ENCODE peak calls at places on chromosomes 13 and 19, in eight cellular contexts. One of them, this sample, is unnamed.

GRCh38 chr19:19140476-19140875 is 2.2 kb upstream of the TMEM161A start:
- DNase-seq in mesendoderm: peak; percentile 26
- DNase-seq in IMR-90: peak; percentile 19
- DNase-seq in GM23248: no peak
- DNase-seq in keratinocyte: no peak
- DNase-seq in astrocyte: peak; percentile 45
- DNase-seq in mammary epithelial cell: peak; percentile 26
- DNase-seq in adipocyte: no peak
- DNase-seq in this sample: no peak

GRCh38 chr13:112688560-112689497 is 1.0 kb upstream of the ATP11A start:
- DNase-seq in astrocyte: no peak
- DNase-seq in mesendoderm: peak; percentile 90
- DNase-seq in adipocyte: peak; percentile 23
- DNase-seq in IMR-90: no peak
- DNase-seq in GM23248: peak; percentile 46
- DNase-seq in keratinocyte: no peak
- DNase-seq in mammary epithelial cell: no peak
- DNase-seq in this sample: no peak

GRCh38 chr19:44341794-44342193 is 14.7 kb downstream of the ZNF112 start:
- DNase-seq in GM23248: no peak
- DNase-seq in adipocyte: no peak
- DNase-seq in keratinocyte: no peak
- DNase-seq in astrocyte: no peak
- DNase-seq in mammary epithelial cell: no peak
- DNase-seq in IMR-90: no peak
- DNase-seq in mesendoderm: no peak
- DNase-seq in this sample: no peak

GRCh38 chr13:66803759-66804456 is 426.2 kb downstream of the PCDH9 start:
- DNase-seq in IMR-90: peak; percentile 2
- DNase-seq in mammary epithelial cell: no peak
- DNase-seq in keratinocyte: no peak
- DNase-seq in GM23248: no peak
- DNase-seq in adipocyte: peak; percentile 20
- DNase-seq in mesendoderm: no peak
- DNase-seq in astrocyte: no peak
- DNase-seq in this sample: no peak

GRCh38 chr19:42140125-42140754 is 8.0 kb upstream of the POU2F2 start:
- DNase-seq in IMR-90: peak; percentile 72
- DNase-seq in astrocyte: peak; percentile 43
- DNase-seq in mesendoderm: peak; percentile 88
- DNase-seq in GM23248: peak; percentile 86
- DNase-seq in mammary epithelial cell: peak; percentile 39
- DNase-seq in keratinocyte: no peak
- DNase-seq in adipocyte: peak; percentile 84
- DNase-seq in this sample: no peak

GRCh38 chr13:57630661-57631606 is 610 bp upstream of the PCDH17 start:
- DNase-seq in astrocyte: peak; percentile 79
- DNase-seq in keratinocyte: no peak
- DNase-seq in GM23248: peak; percentile 23
- DNase-seq in mammary epithelial cell: peak; percentile 23
- DNase-seq in mesendoderm: peak; percentile 30
- DNase-seq in IMR-90: no peak
- DNase-seq in adipocyte: peak; percentile 10
- DNase-seq in this sample: no peak

GRCh38 chr13:20188649-20189553 is 3.8 kb downstream of the GJB2 start:
- DNase-seq in GM23248: no peak
- DNase-seq in adipocyte: no peak
- DNase-seq in mammary epithelial cell: no peak
- DNase-seq in IMR-90: no peak
- DNase-seq in astrocyte: no peak
- DNase-seq in mesendoderm: peak; percentile 67
- DNase-seq in keratinocyte: no peak
- DNase-seq in this sample: no peak

GRCh38 chr19:33587150-33587549 is 34.6 kb upstream of the CHST8 start:
- DNase-seq in astrocyte: no peak
- DNase-seq in GM23248: no peak
- DNase-seq in adipocyte: no peak
- DNase-seq in mesendoderm: no peak
- DNase-seq in keratinocyte: no peak
- DNase-seq in IMR-90: no peak
- DNase-seq in mammary epithelial cell: no peak
- DNase-seq in this sample: no peak

GRCh38 chr13:98925949-98926348 is 51.9 kb downstream of the DOCK9 start:
- DNase-seq in mesendoderm: peak; percentile 38
- DNase-seq in IMR-90: no peak
- DNase-seq in adipocyte: no peak
- DNase-seq in mammary epithelial cell: no peak
- DNase-seq in astrocyte: no peak
- DNase-seq in GM23248: no peak
- DNase-seq in keratinocyte: no peak
- DNase-seq in this sample: no peak

GRCh38 chr19:6250909-6251308 is 28.9 kb downstream of the MLLT1 start:
- DNase-seq in IMR-90: no peak
- DNase-seq in keratinocyte: no peak
- DNase-seq in adipocyte: no peak
- DNase-seq in GM23248: no peak
- DNase-seq in mesendoderm: no peak
- DNase-seq in mammary epithelial cell: no peak
- DNase-seq in astrocyte: no peak
- DNase-seq in this sample: no peak

GRCh38 chr13:110652755-110653154 is 37.4 kb downstream of the NAXD start:
- DNase-seq in mammary epithelial cell: no peak
- DNase-seq in mesendoderm: no peak
- DNase-seq in GM23248: no peak
- DNase-seq in IMR-90: no peak
- DNase-seq in adipocyte: no peak
- DNase-seq in astrocyte: no peak
- DNase-seq in keratinocyte: no peak
- DNase-seq in this sample: no peak

GRCh38 chr13:87999141-87999765 is 328.1 kb downstream of the SLITRK5 start:
- DNase-seq in mammary epithelial cell: no peak
- DNase-seq in mesendoderm: peak; percentile 67
- DNase-seq in astrocyte: peak; percentile 77
- DNase-seq in GM23248: peak; percentile 58
- DNase-seq in adipocyte: no peak
- DNase-seq in keratinocyte: no peak
- DNase-seq in IMR-90: peak; percentile 30
- DNase-seq in this sample: no peak

GRCh38 chr13:111323549-111323948 is 3.1 kb downstream of the TEX29 start:
- DNase-seq in mesendoderm: no peak
- DNase-seq in IMR-90: no peak
- DNase-seq in keratinocyte: no peak
- DNase-seq in mammary epithelial cell: no peak
- DNase-seq in astrocyte: no peak
- DNase-seq in GM23248: no peak
- DNase-seq in adipocyte: no peak
- DNase-seq in this sample: no peak

GRCh38 chr19:56765107-56765506 is 75.4 kb downstream of the PEG3 start:
- DNase-seq in mesendoderm: peak; percentile 64
- DNase-seq in astrocyte: no peak
- DNase-seq in IMR-90: no peak
- DNase-seq in GM23248: peak; percentile 32
- DNase-seq in keratinocyte: no peak
- DNase-seq in mammary epithelial cell: no peak
- DNase-seq in adipocyte: no peak
- DNase-seq in this sample: no peak

GRCh38 chr19:14479985-14480694 is 5.0 kb upstream of the PTGER1 start:
- DNase-seq in mammary epithelial cell: no peak
- DNase-seq in GM23248: no peak
- DNase-seq in IMR-90: peak; percentile 20
- DNase-seq in keratinocyte: no peak
- DNase-seq in astrocyte: no peak
- DNase-seq in adipocyte: peak; percentile 40
- DNase-seq in mesendoderm: peak; percentile 82
- DNase-seq in this sample: no peak

GRCh38 chr19:43489979-43490599 is 14.5 kb downstream of the PHLDB3 start:
- DNase-seq in mesendoderm: no peak
- DNase-seq in keratinocyte: no peak
- DNase-seq in mammary epithelial cell: no peak
- DNase-seq in IMR-90: no peak
- DNase-seq in GM23248: no peak
- DNase-seq in adipocyte: no peak
- DNase-seq in astrocyte: no peak
- DNase-seq in this sample: no peak

GRCh38 chr13:40648841-40649240 is 17.6 kb downstream of the FOXO1 start:
- DNase-seq in mesendoderm: peak; percentile 77
- DNase-seq in IMR-90: no peak
- DNase-seq in mammary epithelial cell: no peak
- DNase-seq in keratinocyte: no peak
- DNase-seq in astrocyte: no peak
- DNase-seq in adipocyte: no peak
- DNase-seq in GM23248: no peak
- DNase-seq in this sample: no peak

GRCh38 chr19:53094749-53095575 is 8.3 kb downstream of the ZNF160 start:
- DNase-seq in IMR-90: no peak
- DNase-seq in adipocyte: no peak
- DNase-seq in keratinocyte: no peak
- DNase-seq in astrocyte: no peak
- DNase-seq in GM23248: no peak
- DNase-seq in mesendoderm: peak; percentile 90
- DNase-seq in mammary epithelial cell: no peak
- DNase-seq in this sample: no peak

GRCh38 chr19:48926909-48927308 is 6.6 kb upstream of the DHDH start:
- DNase-seq in GM23248: peak; percentile 100
- DNase-seq in IMR-90: peak; percentile 99
- DNase-seq in adipocyte: peak; percentile 93
- DNase-seq in astrocyte: peak; percentile 99
- DNase-seq in mesendoderm: no peak
- DNase-seq in mammary epithelial cell: peak; percentile 99
- DNase-seq in keratinocyte: peak; percentile 85
- DNase-seq in this sample: no peak

GRCh38 chr19:39405261-39405912 is 1.3 kb upstream of the ZFP36 start:
- DNase-seq in keratinocyte: no peak
- DNase-seq in adipocyte: peak; percentile 30
- DNase-seq in GM23248: peak; percentile 30
- DNase-seq in mammary epithelial cell: no peak
- DNase-seq in astrocyte: no peak
- DNase-seq in IMR-90: no peak
- DNase-seq in mesendoderm: no peak
- DNase-seq in this sample: no peak
- H3K9ac ChIP-seq in keratinocyte: peak overlapping the region; percentile 93
- H3K9ac ChIP-seq in adipocyte: peak overlapping the region; percentile 88
- H3K9ac ChIP-seq in GM23248: no peak overlapping the region
- H3K9ac ChIP-seq in mammary epithelial cell: no peak overlapping the region
- H3K9ac ChIP-seq in astrocyte: no peak overlapping the region
- H3K9ac ChIP-seq in IMR-90: no peak overlapping the region
- H3K9ac ChIP-seq in mesendoderm: no peak overlapping the region
- H3K9ac ChIP-seq in this sample: no peak overlapping the region

GRCh38 chr19:40690050-40690698 is at the start of gene NUMBL:
- DNase-seq in GM23248: no peak
- DNase-seq in IMR-90: no peak
- DNase-seq in astrocyte: no peak
- DNase-seq in adipocyte: no peak
- DNase-seq in keratinocyte: no peak
- DNase-seq in mammary epithelial cell: no peak
- DNase-seq in mesendoderm: no peak
- DNase-seq in this sample: no peak

GRCh38 chr19:40689339-40690049 is 957 bp downstream of the NUMBL start:
- DNase-seq in IMR-90: no peak
- DNase-seq in keratinocyte: no peak
- DNase-seq in adipocyte: peak; percentile 49
- DNase-seq in mesendoderm: peak; percentile 46
- DNase-seq in astrocyte: peak; percentile 18
- DNase-seq in mammary epithelial cell: no peak
- DNase-seq in GM23248: peak; percentile 59
- DNase-seq in this sample: no peak

GRCh38 chr19:40687525-40688016 is 2.9 kb downstream of the NUMBL start:
- DNase-seq in mesendoderm: no peak
- DNase-seq in GM23248: peak; percentile 95
- DNase-seq in IMR-90: peak; percentile 86
- DNase-seq in mammary epithelial cell: no peak
- DNase-seq in astrocyte: peak; percentile 79
- DNase-seq in keratinocyte: no peak
- DNase-seq in adipocyte: peak; percentile 68
- DNase-seq in this sample: no peak

GRCh38 chr19:40688294-40688693 is 2.2 kb downstream of the NUMBL start:
- DNase-seq in GM23248: no peak
- DNase-seq in adipocyte: peak; percentile 8
- DNase-seq in keratinocyte: no peak
- DNase-seq in IMR-90: no peak
- DNase-seq in mammary epithelial cell: no peak
- DNase-seq in mesendoderm: no peak
- DNase-seq in astrocyte: no peak
- DNase-seq in this sample: no peak

GRCh38 chr19:40688987-40689338 is 1.5 kb downstream of the NUMBL start:
- DNase-seq in astrocyte: no peak
- DNase-seq in mesendoderm: no peak
- DNase-seq in adipocyte: no peak
- DNase-seq in mammary epithelial cell: no peak
- DNase-seq in IMR-90: no peak
- DNase-seq in GM23248: no peak
- DNase-seq in keratinocyte: no peak
- DNase-seq in this sample: no peak
- H3K9ac ChIP-seq in astrocyte: peak overlapping the region; percentile 99
- H3K9ac ChIP-seq in mesendoderm: peak overlapping the region; percentile 90
- H3K9ac ChIP-seq in adipocyte: peak overlapping the region; percentile 96
- H3K9ac ChIP-seq in mammary epithelial cell: no peak overlapping the region
- H3K9ac ChIP-seq in IMR-90: peak overlapping the region; percentile 99
- H3K9ac ChIP-seq in GM23248: peak overlapping the region; percentile 100
- H3K9ac ChIP-seq in keratinocyte: no peak overlapping the region
- H3K9ac ChIP-seq in this sample: no peak overlapping the region

DNA sequence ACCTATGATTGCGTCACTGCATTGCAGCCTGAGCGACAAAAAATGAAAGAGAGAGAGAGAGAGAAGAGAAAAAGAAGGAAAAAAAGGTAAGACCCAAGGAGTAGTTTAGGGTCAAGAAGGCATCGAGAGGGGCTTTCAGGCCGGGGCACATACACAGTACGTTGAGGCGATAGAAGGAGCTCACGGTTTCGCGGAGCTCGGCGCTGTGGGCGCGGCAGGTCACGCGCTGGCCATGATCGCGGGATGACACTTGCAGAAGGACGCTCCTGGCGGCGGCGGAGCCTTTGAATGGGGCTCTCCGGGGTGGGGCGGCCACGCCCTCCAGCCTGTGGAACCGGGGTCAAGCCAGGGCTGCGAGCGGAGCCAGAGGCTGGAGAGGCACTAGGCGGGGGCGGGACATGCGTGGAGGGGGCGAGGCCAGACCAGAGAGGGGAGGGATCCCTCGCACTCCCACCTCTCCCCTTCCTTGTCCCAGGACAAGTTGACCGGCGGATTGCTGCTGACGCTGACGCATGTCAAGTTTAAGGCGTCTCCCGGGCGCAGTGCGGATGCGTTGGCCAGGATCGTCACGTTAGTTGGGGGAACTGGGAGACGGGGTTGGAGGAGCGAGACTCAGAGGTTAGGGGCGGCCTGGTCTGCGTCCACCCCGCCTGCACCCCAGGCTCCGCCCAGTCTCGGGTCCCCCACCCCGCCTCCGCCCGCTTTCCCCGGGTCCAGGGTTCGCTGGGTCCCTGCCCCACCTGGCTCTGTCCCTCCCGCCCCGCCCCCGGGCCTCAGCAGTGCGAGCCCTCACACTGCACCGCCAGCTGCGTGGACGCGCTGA is 6.9 kb downstream of the NPHS1 start:
- DNase-seq in astrocyte: no peak
- DNase-seq in adipocyte: no peak
- DNase-seq in mammary epithelial cell: no peak
- DNase-seq in IMR-90: no peak
- DNase-seq in GM23248: peak; percentile 52
- DNase-seq in keratinocyte: no peak
- DNase-seq in mesendoderm: peak; percentile 25
- DNase-seq in this sample: no peak
- H3K9ac ChIP-seq in astrocyte: no peak overlapping the region
- H3K9ac ChIP-seq in adipocyte: no peak overlapping the region
- H3K9ac ChIP-seq in mammary epithelial cell: no peak overlapping the region
- H3K9ac ChIP-seq in IMR-90: no peak overlapping the region
- H3K9ac ChIP-seq in GM23248: no peak overlapping the region
- H3K9ac ChIP-seq in keratinocyte: no peak overlapping the region
- H3K9ac ChIP-seq in mesendoderm: no peak overlapping the region
- H3K9ac ChIP-seq in this sample: no peak overlapping the region

GRCh38 chr19:816500-816857 is 5.3 kb downstream of the PLPPR3 start:
- DNase-seq in mammary epithelial cell: no peak
- DNase-seq in mesendoderm: no peak
- DNase-seq in astrocyte: no peak
- DNase-seq in IMR-90: no peak
- DNase-seq in keratinocyte: no peak
- DNase-seq in GM23248: no peak
- DNase-seq in adipocyte: no peak
- DNase-seq in this sample: no peak
- H3K9ac ChIP-seq in mammary epithelial cell: no peak overlapping the region
- H3K9ac ChIP-seq in mesendoderm: no peak overlapping the region
- H3K9ac ChIP-seq in astrocyte: no peak overlapping the region
- H3K9ac ChIP-seq in IMR-90: no peak overlapping the region
- H3K9ac ChIP-seq in keratinocyte: no peak overlapping the region
- H3K9ac ChIP-seq in GM23248: no peak overlapping the region
- H3K9ac ChIP-seq in adipocyte: no peak overlapping the region
- H3K9ac ChIP-seq in this sample: no peak overlapping the region

This sample was measured in SK-N-MC.